ENCODE peak calls at places on chromosomes 1 and 21, in five cellular contexts. T is lower leg skin; X is left ventricle myocardium inferior; R is CD8-positive, alpha-beta memory T cell; A is coronary artery. W is an unnamed sample.

GRCh38 chr21:17495680-17496079 is 17.2 kb upstream of the CXADR start:
- DNase-seq in R (no peak), X (no peak), A (no peak), T (no peak), W (peak)

GRCh38 chr1:206716519-206717236 is 32.0 kb downstream of the MAPKAPK2 start:
- DNase-seq in R (no peak), T (no peak), X (no peak), A (no peak), W (peak)

GRCh38 chr1:27864264-27864895 is 8.0 kb upstream of the THEMIS2 start:
- DNase-seq in T (no peak), X (peak), R (no peak), A (no peak), W (no peak)

GRCh38 chr1:55580845-55581332 is 365.7 kb upstream of the USP24 start:
- DNase-seq in A (no peak), R (no peak), T (peak), X (no peak), W (peak)

GRCh38 chr21:42002421-42002958 is 7.7 kb downstream of the ZBTB21 start:
- DNase-seq in X (no peak), T (no peak), A (no peak), R (no peak), W (peak)

GRCh38 chr1:47708658-47709301 is 270.9 kb downstream of the FOXD2 start:
- DNase-seq in R (no peak), A (no peak), T (no peak), X (no peak), W (no peak)

GRCh38 chr1:177423083-177423482 is 252.3 kb downstream of the BRINP2 start:
- DNase-seq in T (no peak), A (no peak), X (no peak), R (no peak), W (peak)

GRCh38 chr1:43271186-43272118 is 1.7 kb downstream of the TMEM125 start:
- DNase-seq in T (no peak), A (peak), X (no peak), R (no peak), W (no peak)

GRCh38 chr1:117267232-117267774 is 56.6 kb upstream of the VTCN1 start:
- DNase-seq in R (no peak), A (no peak), T (no peak), X (no peak), W (no peak)

GRCh38 chr1:71916894-71917293 is 365.4 kb downstream of the NEGR1 start:
- DNase-seq in A (no peak), X (no peak), T (no peak), R (no peak), W (peak)

GRCh38 chr1:82373710-82374109 is 573.0 kb downstream of the ADGRL2 start:
- DNase-seq in X (no peak), A (no peak), R (no peak), T (no peak), W (no peak)

GRCh38 chr1:9128520-9129371 is at the start of gene GPR157:
- DNase-seq in T (peak), X (peak), R (peak), A (peak), W (peak)
- H3K4me3 ChIP-seq in T (peak), X (peak), R (peak), A (peak), W (peak)

GRCh38 chr1:178619523-178619922 is 105.5 kb upstream of the RALGPS2 start:
- DNase-seq in R (no peak), X (no peak), T (no peak), A (no peak), W (no peak)
- H3K4me3 ChIP-seq in R (no peak), X (no peak), T (no peak), A (no peak), W (no peak)

GRCh38 chr1:165520646-165521045 is 23.2 kb upstream of the LRRC52 start:
- DNase-seq in X (no peak), R (no peak), A (no peak), T (no peak), W (no peak)
- H3K4me3 ChIP-seq in X (no peak), R (no peak), A (no peak), T (no peak), W (no peak)

DNA sequence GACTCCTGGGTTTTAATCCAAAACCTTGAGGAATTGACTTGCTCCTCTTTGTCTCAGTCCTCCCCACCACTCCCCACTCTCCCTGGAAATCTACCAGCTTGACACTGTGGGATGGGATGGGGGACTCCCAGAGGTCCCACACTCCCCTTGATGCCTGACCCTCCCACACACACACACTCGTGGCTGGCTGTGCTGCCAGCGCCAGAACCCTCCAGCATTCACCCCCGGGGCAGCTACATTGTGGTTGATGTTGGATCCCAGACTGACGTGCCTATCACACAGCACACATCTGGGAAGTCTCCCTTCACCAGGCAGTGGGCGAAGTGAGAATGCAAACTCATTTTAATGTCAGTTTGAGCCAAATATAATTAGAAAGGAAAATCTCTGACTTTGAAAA is 10.0 kb downstream of the KIRREL1 start:
- DNase-seq in R (no peak), A (no peak), X (no peak), T (no peak), W (peak)
- H3K4me3 ChIP-seq in R (no peak), A (peak), X (peak), T (no peak), W (no peak)